ENCODE peak calls at places on chromosomes 3 and 15, in five cellular contexts. One of them, this sample, is unnamed. For H3K9me3, the result is how much of the 10 kb centered on the place peaks cover.

GRCh38 chr3:45132568-45133211 is 13.5 kb downstream of the CDCP1 start:
- DNase-seq in fibroblast of lung: no peak
- DNase-seq in A549: no peak
- DNase-seq in heart left ventricle: no peak
- DNase-seq in uterus: no peak
- DNase-seq in this sample: no peak

GRCh38 chr3:190862209-190863118 is at the start of gene GMNC:
- DNase-seq in uterus: peak
- DNase-seq in A549: peak
- DNase-seq in fibroblast of lung: peak
- DNase-seq in heart left ventricle: peak
- DNase-seq in this sample: peak

GRCh38 chr3:188881954-188882641 is 289.7 kb upstream of the TPRG1 start:
- DNase-seq in heart left ventricle: no peak
- DNase-seq in fibroblast of lung: peak
- DNase-seq in A549: peak
- DNase-seq in uterus: no peak
- DNase-seq in this sample: no peak

GRCh38 chr15:68712886-68713285 is 107.8 kb downstream of the ANP32A start:
- DNase-seq in heart left ventricle: no peak
- DNase-seq in fibroblast of lung: no peak
- DNase-seq in A549: no peak
- DNase-seq in uterus: no peak
- DNase-seq in this sample: no peak

GRCh38 chr15:41501961-41502786 is 8.5 kb downstream of the ITPKA start:
- DNase-seq in A549: no peak
- DNase-seq in heart left ventricle: peak
- DNase-seq in uterus: no peak
- DNase-seq in fibroblast of lung: no peak
- DNase-seq in this sample: peak

GRCh38 chr15:99511865-99512632 is 53.7 kb upstream of the MEF2A start:
- DNase-seq in A549: no peak
- DNase-seq in uterus: peak
- DNase-seq in fibroblast of lung: peak
- DNase-seq in heart left ventricle: no peak
- DNase-seq in this sample: no peak

GRCh38 chr3:102400766-102401165 is 34.0 kb upstream of the ZPLD1 start:
- DNase-seq in A549: no peak
- DNase-seq in uterus: no peak
- DNase-seq in fibroblast of lung: peak
- DNase-seq in heart left ventricle: no peak
- DNase-seq in this sample: no peak

GRCh38 chr15:63764124-63764827 is 69.5 kb downstream of the HERC1 start:
- DNase-seq in heart left ventricle: no peak
- DNase-seq in A549: no peak
- DNase-seq in uterus: no peak
- DNase-seq in fibroblast of lung: no peak
- DNase-seq in this sample: no peak

GRCh38 chr15:87816016-87816415 is 440.5 kb downstream of the NTRK3 start:
- DNase-seq in heart left ventricle: no peak
- DNase-seq in fibroblast of lung: no peak
- DNase-seq in uterus: no peak
- DNase-seq in A549: no peak
- DNase-seq in this sample: no peak

DNA sequence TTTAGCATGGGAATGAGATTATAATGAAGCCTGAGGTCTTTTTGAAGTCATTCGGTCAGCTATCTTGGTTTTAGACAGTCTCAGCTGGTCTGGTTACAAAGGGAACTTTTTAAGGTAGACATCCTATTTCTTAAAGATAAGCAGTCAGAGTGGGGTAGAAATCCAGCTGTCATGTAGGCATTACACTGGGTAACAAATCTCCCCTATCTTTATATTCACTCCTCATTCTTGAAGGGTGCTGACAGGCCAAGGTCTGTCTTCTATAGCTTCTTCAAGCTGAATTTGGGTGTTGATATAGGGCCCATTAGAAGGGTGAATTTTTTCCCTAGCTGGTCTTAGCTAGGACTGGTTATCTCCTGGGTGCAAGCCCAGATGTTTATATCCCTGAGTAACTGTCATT is 21.2 kb upstream of the NDN start:
- DNase-seq in A549: no peak
- DNase-seq in heart left ventricle: no peak
- DNase-seq in uterus: no peak
- DNase-seq in fibroblast of lung: no peak
- DNase-seq in this sample: no peak
- H3K9me3 ChIP-seq in A549: under half
- H3K9me3 ChIP-seq in heart left ventricle: under half
- H3K9me3 ChIP-seq in uterus: under half
- H3K9me3 ChIP-seq in fibroblast of lung: under half
- H3K9me3 ChIP-seq in this sample: under half

DNA sequence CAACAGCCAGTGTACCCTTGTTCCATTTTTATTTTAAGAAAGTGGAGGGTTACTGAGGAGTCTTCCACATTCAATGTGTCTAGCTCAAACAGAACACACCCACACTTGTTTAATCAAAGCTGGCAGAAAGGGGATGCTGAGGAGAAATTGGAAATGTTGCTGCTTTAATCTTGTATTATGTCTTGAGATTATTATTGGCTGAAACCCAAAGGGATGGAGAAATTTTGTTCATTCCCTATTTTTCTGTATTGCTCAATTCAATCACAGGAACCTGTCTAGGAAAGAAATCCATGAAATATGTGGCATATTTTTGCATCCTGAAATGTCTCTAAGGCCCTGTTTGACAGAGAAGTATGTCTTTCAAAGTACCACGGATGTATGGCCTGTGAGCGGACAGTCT is 238.0 kb downstream of the MYRIP start:
- DNase-seq in A549: no peak
- DNase-seq in uterus: no peak
- DNase-seq in heart left ventricle: no peak
- DNase-seq in fibroblast of lung: no peak
- DNase-seq in this sample: no peak
- H3K4me3 ChIP-seq in A549: no peak
- H3K4me3 ChIP-seq in uterus: no peak
- H3K4me3 ChIP-seq in heart left ventricle: no peak
- H3K4me3 ChIP-seq in fibroblast of lung: no peak
- H3K4me3 ChIP-seq in this sample: no peak

DNA sequence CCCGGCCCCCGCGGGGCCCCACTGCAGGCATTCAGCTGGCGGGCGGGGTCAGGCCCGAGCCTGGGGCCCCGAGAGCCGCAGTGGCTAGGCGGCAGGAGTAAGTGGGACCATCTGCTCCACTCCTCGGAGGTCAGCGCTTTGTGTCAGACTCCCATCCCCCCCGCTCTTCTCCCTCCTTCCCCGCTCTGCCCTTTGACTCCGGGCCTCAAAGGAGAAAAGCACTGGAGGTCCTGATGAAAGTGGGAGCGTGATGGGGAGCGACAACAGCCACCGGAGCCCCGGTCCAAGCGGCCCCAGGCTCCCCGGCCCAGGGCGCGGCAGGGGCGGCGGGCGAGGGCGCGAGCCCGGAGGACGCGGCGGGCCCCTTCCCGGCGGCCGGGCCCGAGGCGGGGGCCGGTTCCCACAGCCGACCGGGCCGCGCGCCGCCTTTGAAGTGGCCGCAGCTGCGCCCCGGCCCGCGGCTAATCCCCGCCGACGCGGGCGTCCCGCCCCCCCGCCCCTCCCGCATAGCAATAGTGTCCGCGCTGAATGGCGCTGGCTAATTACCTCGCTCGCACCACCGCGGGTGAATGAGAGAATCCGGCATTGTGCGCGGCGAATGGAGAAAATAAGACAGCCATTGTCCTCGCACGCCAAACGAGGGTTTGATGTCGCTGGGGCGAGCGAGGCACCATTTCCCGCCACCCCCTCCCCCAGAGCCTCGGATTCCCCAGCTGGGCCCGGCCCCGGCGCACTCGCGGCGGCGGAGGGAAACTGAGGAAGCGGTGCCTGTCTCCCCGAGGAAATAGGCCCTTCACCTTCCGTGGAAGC is 22.4 kb downstream of the IGDCC3 start:
- DNase-seq in uterus: no peak
- DNase-seq in A549: no peak
- DNase-seq in heart left ventricle: no peak
- DNase-seq in fibroblast of lung: no peak
- DNase-seq in this sample: no peak
- H3K9me3 ChIP-seq in uterus: under half
- H3K9me3 ChIP-seq in A549: under half
- H3K9me3 ChIP-seq in heart left ventricle: under half
- H3K9me3 ChIP-seq in fibroblast of lung: under half
- H3K9me3 ChIP-seq in this sample: under half

DNA sequence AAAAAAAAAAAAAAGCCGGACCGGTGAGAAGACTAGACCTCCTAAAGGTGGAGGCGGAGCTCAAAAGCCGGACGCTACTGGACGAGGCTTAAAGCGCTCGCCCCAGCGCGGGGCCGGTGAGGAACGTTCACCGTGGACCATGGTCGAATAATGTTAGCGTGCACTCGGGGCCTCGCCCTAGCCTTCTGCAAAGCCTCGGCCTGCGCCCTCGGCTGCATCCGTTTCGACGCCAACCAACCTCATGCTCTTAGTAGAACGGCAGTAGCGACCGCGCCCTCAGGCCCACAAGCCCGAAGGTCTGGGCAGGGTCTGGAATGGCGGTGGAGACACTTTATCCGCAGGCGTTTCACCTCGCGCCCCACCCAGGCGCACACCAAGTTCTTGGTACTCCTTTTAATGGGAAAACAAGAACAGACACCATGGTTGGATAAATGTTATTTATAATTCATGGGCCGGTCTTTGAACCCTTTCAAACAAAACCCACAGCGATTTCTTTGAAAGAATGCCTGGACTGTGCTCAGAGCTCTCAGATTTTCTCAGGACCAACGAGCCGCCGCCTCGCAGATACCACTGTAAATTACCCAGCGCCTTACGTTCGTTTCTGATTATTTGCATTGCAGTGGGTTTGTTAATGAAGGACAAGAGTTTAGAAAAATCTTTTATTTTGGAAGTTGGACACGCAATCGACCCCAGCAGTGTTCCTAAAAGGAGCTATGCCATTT is 1.3 kb upstream of the ISL2 start:
- DNase-seq in A549: no peak
- DNase-seq in fibroblast of lung: peak
- DNase-seq in heart left ventricle: no peak
- DNase-seq in uterus: no peak
- DNase-seq in this sample: no peak
- H3K4me3 ChIP-seq in A549: peak
- H3K4me3 ChIP-seq in fibroblast of lung: no peak
- H3K4me3 ChIP-seq in heart left ventricle: no peak
- H3K4me3 ChIP-seq in uterus: no peak
- H3K4me3 ChIP-seq in this sample: peak

This sample was measured in lower lobe of right lung.